ENCODE peak calls at places on chromosomes 4 and X, in nine cellular contexts. Q, H, A, R, T, Z, M, C and S are unnamed samples.

GRCh38 chr4:185872747-185873380 is 60.9 kb upstream of the SORBS2 start:
- DNase-seq in H (no peak), A (no peak), Z (no peak), R (no peak), C (peak), M (no peak), T (no peak), Q (no peak), S (no peak)

GRCh38 chr4:78656968-78657445 is 105.4 kb downstream of the ANXA3 start:
- DNase-seq in Z (no peak), C (no peak), M (no peak), H (peak), T (no peak), A (no peak), Q (no peak), R (peak), S (no peak)

GRCh38 chr4:31160146-31160545 is 440.0 kb downstream of the PCDH7 start:
- DNase-seq in T (no peak), H (no peak), A (no peak), Z (no peak), R (no peak), Q (no peak), M (no peak), C (no peak), S (no peak)

GRCh38 chr4:7424553-7425111 is 10.1 kb downstream of the PSAPL1 start:
- DNase-seq in C (no peak), R (no peak), M (no peak), Q (no peak), A (no peak), T (peak), Z (no peak), H (no peak), S (no peak)

GRCh38 chr4:76308548-76308947 is 2.0 kb downstream of the STBD1 start:
- DNase-seq in Q (no peak), H (no peak), T (peak), A (no peak), R (no peak), M (no peak), C (no peak), Z (no peak), S (peak)

GRCh38 chr4:133968174-133968573 is 233.4 kb downstream of the PABPC4L start:
- DNase-seq in M (peak), Z (no peak), H (no peak), C (no peak), A (no peak), T (no peak), R (no peak), Q (no peak), S (no peak)

GRCh38 chr4:126839066-126839465 is 793.7 kb upstream of the INTU start:
- DNase-seq in H (no peak), T (no peak), Z (no peak), R (no peak), Q (no peak), A (peak), C (no peak), M (no peak), S (no peak)

GRCh38 chr4:56937262-56937661 is 29.6 kb downstream of the REST start:
- DNase-seq in M (peak), Z (no peak), A (peak), R (no peak), H (no peak), T (no peak), Q (no peak), C (peak), S (no peak)

GRCh38 chrX:154597221-154597620 is 12.3 kb downstream of the CTAG1A start:
- DNase-seq in Q (no peak), C (no peak), H (no peak), R (no peak), T (no peak), Z (no peak), A (no peak), M (no peak), S (no peak)

GRCh38 chr4:143784567-143784966 is 84.1 kb upstream of the FREM3 start:
- DNase-seq in Z (no peak), Q (peak), T (no peak), R (no peak), H (no peak), C (no peak), A (no peak), M (no peak), S (no peak)

GRCh38 chr4:138869631-138870030 is 145.9 kb upstream of the NOCT start:
- DNase-seq in C (no peak), T (no peak), M (no peak), Z (no peak), A (no peak), Q (no peak), H (no peak), R (no peak), S (no peak)

GRCh38 chr4:7238300-7238960 is 46.1 kb downstream of the SORCS2 start:
- DNase-seq in C (no peak), Z (peak), H (peak), Q (peak), T (no peak), A (no peak), M (no peak), R (no peak), S (no peak)

GRCh38 chr4:184818216-184818564 is 7.6 kb downstream of the ACSL1 start:
- DNase-seq in T (no peak), A (no peak), H (peak), M (no peak), Q (no peak), C (no peak), R (peak), Z (no peak), S (no peak)

GRCh38 chr4:187268940-187269339 is 545.3 kb upstream of the FAT1 start:
- DNase-seq in C (no peak), Z (no peak), A (peak), M (peak), R (no peak), H (no peak), Q (no peak), T (no peak), S (peak)

GRCh38 chrX:111837226-111837625 is 38.8 kb upstream of the TRPC5OS start:
- DNase-seq in H (no peak), C (no peak), M (no peak), Z (no peak), T (no peak), R (no peak), Q (no peak), A (no peak), S (no peak)

GRCh38 chrX:133402042-133402453 is 13.2 kb downstream of the GPC4 start:
- DNase-seq in Q (no peak), R (no peak), A (peak), H (no peak), Z (no peak), T (no peak), M (no peak), C (no peak), S (no peak)

GRCh38 chr4:173138636-173139035 is 30.0 kb upstream of the GALNT7 start:
- DNase-seq in A (no peak), M (no peak), R (no peak), Q (no peak), H (no peak), Z (no peak), C (no peak), T (no peak), S (no peak)

GRCh38 chr4:25667931-25668557 is 12.4 kb downstream of the SLC34A2 start:
- DNase-seq in R (no peak), H (no peak), C (peak), Z (peak), T (no peak), Q (peak), M (peak), A (no peak), S (peak)

GRCh38 chr4:65050786-65051185 is 619.5 kb downstream of the EPHA5 start:
- DNase-seq in A (no peak), H (no peak), R (no peak), Z (no peak), C (no peak), T (no peak), Q (no peak), M (no peak), S (peak)

GRCh38 chrX:30653415-30654131 is at the start of gene GK:
- DNase-seq in M (peak), Q (peak), T (peak), H (peak), A (peak), R (peak), C (no peak), Z (peak), S (peak)

GRCh38 chrX:9528498-9528897 is 63.6 kb downstream of the TBL1X start:
- DNase-seq in M (no peak), T (no peak), C (no peak), Q (peak), R (no peak), Z (no peak), H (no peak), A (no peak), S (no peak)

GRCh38 chr4:56908206-56909082 is 744 bp downstream of the REST start:
- DNase-seq in Q (peak), C (no peak), R (peak), T (peak), M (peak), H (peak), Z (peak), A (peak), S (peak)

GRCh38 chr4:3418029-3418762 is 23.6 kb upstream of the HGFAC start:
- DNase-seq in T (no peak), R (no peak), C (no peak), Q (peak), M (peak), H (no peak), Z (no peak), A (no peak), S (no peak)

GRCh38 chrX:31717474-31717873 is 645.6 kb upstream of the FTHL17 start:
- DNase-seq in Z (no peak), M (no peak), C (no peak), T (no peak), Q (no peak), A (no peak), H (no peak), R (no peak), S (no peak)

GRCh38 chrX:85111347-85111746 is 107.7 kb downstream of the APOOL start:
- DNase-seq in M (peak), T (peak), H (peak), Q (peak), A (peak), R (peak), Z (no peak), C (no peak), S (peak)

GRCh38 chr4:175470141-175470540 is 341.9 kb downstream of the GPM6A start:
- DNase-seq in T (no peak), C (no peak), R (no peak), Q (no peak), A (peak), M (peak), H (no peak), Z (no peak), S (no peak)

GRCh38 chr4:184104419-184105101 is 113.1 kb downstream of the ENPP6 start:
- DNase-seq in M (no peak), Q (no peak), R (no peak), Z (no peak), H (no peak), C (no peak), T (no peak), A (no peak), S (peak)

GRCh38 chr4:146975535-146975934 is 29.9 kb upstream of the TTC29 start:
- DNase-seq in T (no peak), Z (no peak), Q (no peak), M (no peak), H (no peak), C (no peak), R (no peak), A (no peak), S (no peak)

GRCh38 chr4:105630670-105631655 is 77.5 kb downstream of the INTS12 start:
- DNase-seq in M (no peak), T (no peak), Q (no peak), C (no peak), H (no peak), R (no peak), Z (no peak), A (no peak), S (no peak)

GRCh38 chr4:6195602-6196319 is 4.6 kb downstream of the JAKMIP1 start:
- DNase-seq in R (no peak), C (no peak), A (no peak), T (no peak), Z (no peak), H (no peak), Q (peak), M (no peak), S (no peak)

GRCh38 chr4:25834411-25835107 is 28.2 kb downstream of the SEL1L3 start:
- DNase-seq in C (no peak), M (no peak), Z (no peak), R (no peak), H (no peak), T (no peak), A (no peak), Q (no peak), S (no peak)

GRCh38 chr4:55347610-55348228 is 1.7 kb downstream of the SRD5A3 start:
- DNase-seq in R (no peak), T (no peak), C (no peak), H (peak), Z (no peak), A (peak), M (peak), Q (no peak), S (no peak)
- TF ChIP-seq EZH2phosphoT487 in R (no peak), T (no peak), C (no peak), H (no peak), Z (no peak), A (no peak), M (no peak), Q (no peak), S (no peak)

DNA sequence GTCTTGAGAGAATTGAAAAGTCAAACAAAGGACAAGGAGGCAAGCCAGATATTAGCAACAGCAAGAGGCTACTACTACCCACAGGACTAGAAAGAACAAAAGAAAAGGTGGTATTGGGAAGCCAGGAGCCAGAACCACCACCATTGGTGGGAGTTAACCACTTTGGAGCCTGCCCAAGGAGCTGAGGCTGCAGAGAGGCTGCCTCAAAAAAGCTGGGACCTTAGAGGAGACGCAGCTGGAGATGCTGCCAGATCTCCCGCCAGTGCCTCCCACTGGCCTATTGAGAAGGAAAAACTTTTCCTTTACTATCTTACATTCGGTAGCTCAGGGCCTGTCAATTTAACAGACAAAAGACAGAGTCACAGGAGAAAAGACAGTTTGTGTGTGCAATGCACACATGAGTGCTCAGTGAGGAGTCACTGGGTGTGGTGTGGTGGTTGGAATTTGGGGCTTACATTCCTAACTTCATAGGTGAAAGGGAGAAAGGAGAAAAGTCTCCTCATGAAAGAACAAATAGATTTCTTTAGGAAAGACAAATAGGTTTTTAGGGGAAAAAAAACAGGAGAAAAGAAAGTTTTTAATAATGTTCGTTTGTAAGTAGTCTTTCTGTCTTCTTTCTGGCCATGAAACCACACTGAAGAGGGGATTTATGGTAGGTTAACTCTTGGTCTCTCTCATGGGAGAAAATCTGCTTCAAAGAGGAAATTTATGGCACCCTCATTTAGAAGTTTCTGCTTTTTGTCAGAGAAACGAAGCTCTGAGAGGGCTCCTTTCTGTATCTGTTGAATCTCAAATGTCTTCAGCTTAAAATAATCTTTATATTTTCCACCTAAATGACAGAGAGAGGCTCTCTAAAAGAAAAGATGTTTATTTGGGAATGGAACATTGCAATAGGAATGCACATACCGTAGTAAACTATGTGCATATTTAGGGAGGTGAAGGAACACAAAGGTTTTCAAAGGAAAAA is 52.6 kb upstream of the HPSE start:
- DNase-seq in T (no peak), R (no peak), C (no peak), Z (peak), A (peak), M (peak), Q (peak), H (no peak), S (no peak)
- H3K27ac ChIP-seq in T (no peak), R (no peak), C (no peak), Z (no peak), A (no peak), M (no peak), Q (no peak), H (no peak), S (peak)

DNA sequence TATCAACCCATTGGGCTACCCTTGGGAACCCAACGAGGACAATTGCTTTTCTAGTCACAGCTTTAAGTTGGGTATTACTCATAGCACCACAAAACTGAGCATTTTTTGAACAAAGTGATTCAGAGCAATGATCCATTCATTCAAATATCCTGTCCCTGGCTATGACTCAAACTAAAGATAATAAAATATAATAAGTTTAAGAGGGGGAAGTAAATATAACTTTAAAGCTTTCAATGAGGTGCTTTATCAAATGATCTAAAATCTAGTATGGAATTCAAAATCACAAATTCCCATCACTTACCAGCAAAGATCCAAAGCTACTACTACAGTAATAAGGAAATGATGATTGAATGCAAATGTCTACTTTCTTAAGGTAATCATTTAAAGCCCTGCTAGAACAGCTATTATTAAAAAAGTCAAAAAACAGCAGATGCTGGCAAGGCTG is 39.8 kb upstream of the S100G start:
- DNase-seq in T (no peak), Z (no peak), C (no peak), R (no peak), Q (no peak), A (peak), H (no peak), M (peak), S (no peak)
- H2AFZ ChIP-seq in T (no peak), Z (no peak), C (no peak), R (no peak), Q (no peak), A (no peak), H (no peak), M (no peak), S (no peak)

GRCh38 chr4:5043579-5043978 is 7.7 kb upstream of the STK32B start:
- DNase-seq in C (no peak), A (no peak), H (no peak), Z (no peak), T (no peak), R (no peak), Q (peak), M (peak), S (no peak)
- TF ChIP-seq EZH2phosphoT487 in C (no peak), A (no peak), H (no peak), Z (no peak), T (no peak), R (no peak), Q (no peak), M (no peak), S (no peak)

GRCh38 chrX:150572206-150572605 is 3.8 kb downstream of the MTM1 start:
- DNase-seq in C (no peak), M (peak), Q (no peak), T (no peak), H (no peak), R (no peak), A (peak), Z (no peak), S (no peak)

GRCh38 chrX:150569155-150569477 is 695 bp downstream of the MTM1 start:
- DNase-seq in Q (no peak), A (peak), R (peak), C (no peak), H (peak), T (no peak), Z (no peak), M (peak), S (peak)

GRCh38 chrX:150568320-150569154 is at the start of gene MTM1:
- DNase-seq in Z (peak), M (peak), Q (peak), R (peak), C (peak), A (peak), T (peak), H (peak), S (peak)

GRCh38 chrX:150567645-150568319 is 639 bp upstream of the MTM1 start:
- DNase-seq in C (no peak), Q (no peak), R (no peak), A (no peak), H (no peak), Z (peak), M (peak), T (no peak), S (no peak)

DNA sequence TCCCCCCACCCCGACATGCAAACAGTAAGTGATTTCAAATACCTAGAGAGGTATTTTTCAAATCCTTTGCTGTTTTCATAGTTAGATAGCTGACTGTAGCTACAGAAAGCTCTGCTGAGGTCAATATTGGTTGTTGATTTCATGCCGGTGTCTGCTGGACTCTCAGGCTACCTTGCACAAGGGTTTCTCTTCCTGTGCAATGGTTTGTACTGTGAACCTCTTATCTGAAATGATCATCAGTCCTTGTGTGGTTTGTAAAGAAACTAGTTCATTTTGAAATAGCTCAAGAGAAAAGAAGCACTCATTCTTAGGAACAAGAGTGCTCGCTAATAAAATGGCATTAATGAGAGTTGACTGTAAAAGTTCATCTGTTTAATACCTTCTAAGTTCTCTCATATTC is 2.1 kb downstream of the MTM1 start:
- DNase-seq in Z (no peak), T (no peak), H (no peak), A (no peak), R (peak), Q (no peak), C (no peak), M (peak), S (no peak)
- H3K27ac ChIP-seq in Z (no peak), T (no peak), H (peak), A (no peak), R (peak), Q (no peak), C (no peak), M (peak), S (peak)

GRCh38 chrX:38982370-38982769 is 181.1 kb downstream of the MID1IP1 start:
- DNase-seq in T (no peak), H (no peak), M (no peak), Z (no peak), Q (no peak), R (no peak), A (no peak), C (no peak), S (peak)
- H2AFZ ChIP-seq in T (no peak), H (no peak), M (no peak), Z (no peak), Q (no peak), R (no peak), A (no peak), C (no peak), S (no peak)

GRCh38 chrX:47380268-47380667 is 9.9 kb downstream of the ZNF157 start:
- DNase-seq in Z (no peak), A (no peak), C (no peak), Q (no peak), H (no peak), T (no peak), M (peak), R (no peak), S (no peak)
- TF ChIP-seq EZH2phosphoT487 in Z (no peak), A (no peak), C (no peak), Q (no peak), H (no peak), T (no peak), M (no peak), R (no peak), S (no peak)